ENCODE peak calls at places on chromosomes 2 and 18, in seven cellular contexts. G is cardiac fibroblast; H is SK-N-DZ; I is iPS DF 19.7; Y is RWPE1; K is stimulated activated CD4-positive, alpha-beta T cell treated with anti-CD3 and anti-CD28 coated beads, Interleukin-15, amount 100 ng/mL, for 1 hour; X is HEK293T. P is an unnamed sample.

GRCh38 chr2:14194233-14194632 is 438.3 kb upstream of the LRATD1 start:
- DNase-seq in I (no peak), X (no peak), Y (no peak), H (no peak), K (no peak), G (no peak), P (no peak)

GRCh38 chr2:186060744-186061143 is 322.1 kb downstream of the FSIP2 start:
- DNase-seq in Y (no peak), K (no peak), H (peak), I (no peak), G (peak), X (no peak), P (no peak)

GRCh38 chr2:128268611-128269357 is 49.9 kb downstream of the HS6ST1 start:
- DNase-seq in X (no peak), H (no peak), G (no peak), K (no peak), Y (no peak), I (no peak), P (no peak)

GRCh38 chr2:97812916-97813315 is 99.5 kb downstream of the ZAP70 start:
- DNase-seq in Y (no peak), X (no peak), H (no peak), I (no peak), K (no peak), G (no peak), P (no peak)

GRCh38 chr18:26765498-26765897 is 100.0 kb downstream of the AQP4 start:
- DNase-seq in K (no peak), H (no peak), I (no peak), X (no peak), Y (no peak), G (no peak), P (no peak)

GRCh38 chr2:216170362-216170761 is 61.2 kb downstream of the XRCC5 start:
- DNase-seq in H (no peak), K (no peak), Y (no peak), G (no peak), I (no peak), X (no peak), P (no peak)

GRCh38 chr2:241904791-241905710 is 35.5 kb downstream of the RTP5 start:
- DNase-seq in I (no peak), Y (no peak), X (no peak), G (no peak), H (no peak), K (no peak), P (no peak)

GRCh38 chr2:12702661-12703121 is 14.0 kb upstream of the TRIB2 start:
- DNase-seq in K (no peak), G (peak), H (no peak), Y (peak), I (no peak), X (no peak), P (no peak)

GRCh38 chr18:76388891-76389423 is 106.1 kb downstream of the ZNF516 start:
- DNase-seq in K (no peak), I (no peak), Y (no peak), H (no peak), G (no peak), X (no peak), P (no peak)

GRCh38 chr2:113700186-113700841 is 56.1 kb downstream of the SLC35F5 start:
- DNase-seq in Y (no peak), H (no peak), G (peak), I (peak), X (peak), K (peak), P (peak)

GRCh38 chr18:79518028-79518682 is 122.4 kb downstream of the NFATC1 start:
- DNase-seq in H (no peak), I (no peak), G (no peak), X (no peak), Y (no peak), K (no peak), P (no peak)

GRCh38 chr18:26185267-26185666 is 41.0 kb upstream of the TAF4B start:
- DNase-seq in I (peak), H (peak), Y (peak), G (no peak), X (peak), K (no peak), P (no peak)

GRCh38 chr2:189515264-189515663 is 65.3 kb downstream of the SLC40A1 start:
- DNase-seq in I (no peak), Y (no peak), H (no peak), X (no peak), K (no peak), G (peak), P (no peak)

GRCh38 chr2:241272298-241272721 is 43.2 kb downstream of the HDLBP start:
- DNase-seq in X (peak), H (no peak), K (no peak), I (no peak), Y (peak), G (no peak), P (peak)

GRCh38 chr18:80105369-80106167 is 3.5 kb upstream of the ADNP2 start:
- DNase-seq in K (no peak), H (no peak), X (no peak), G (no peak), Y (no peak), I (no peak), P (peak)

P was measured in RPMI8226.